ENCODE peak calls at places on chromosomes 3 and 15, in seven cellular contexts. O, Z, Y, D, A, X and L are unnamed samples.

GRCh38 chr3:127226946-127227842 is 34.3 kb downstream of the PRR23E start:
- DNase-seq in X (no peak), Y (no peak), Z (no peak), D (no peak), A (peak; percentile 68), O (no peak), L (no peak)

GRCh38 chr3:126146525-126147146 is 33.8 kb downstream of the ALDH1L1 start:
- DNase-seq in O (peak; percentile 41), A (peak; percentile 33), Z (no peak), X (no peak), D (peak; percentile 12), Y (peak; percentile 10), L (no peak)

GRCh38 chr3:187968883-187969580 is 184.9 kb upstream of the LPP start:
- DNase-seq in Z (no peak), D (peak; percentile 73), X (no peak), O (no peak), A (no peak), Y (peak; percentile 73), L (no peak)

GRCh38 chr3:32568953-32569352 is 1.7 kb downstream of the DYNC1LI1 start:
- DNase-seq in Y (no peak), A (no peak), D (no peak), O (no peak), Z (no peak), X (no peak), L (no peak)

GRCh38 chr3:107412376-107412775 is 35.1 kb downstream of the CCDC54 start:
- DNase-seq in Z (no peak), D (no peak), O (no peak), Y (no peak), X (no peak), A (no peak), L (no peak)

GRCh38 chr3:109224333-109224732 is 87.8 kb downstream of the C3orf85 start:
- DNase-seq in D (peak; percentile 38), O (no peak), X (no peak), Y (peak; percentile 36), Z (no peak), A (no peak), L (no peak)

GRCh38 chr3:115100172-115100571 is 46.9 kb downstream of the ZBTB20 start:
- DNase-seq in A (no peak), Z (peak; percentile 14), D (peak; percentile 23), X (no peak), Y (peak; percentile 9), O (peak; percentile 50), L (no peak)

GRCh38 chr15:90902996-90903732 is at the start of gene MAN2A2:
- DNase-seq in D (peak; percentile 76), O (peak; percentile 77), A (peak; percentile 88), Z (peak; percentile 71), X (peak; percentile 68), Y (peak; percentile 91), L (peak; percentile 78)

GRCh38 chr15:40271915-40272712 is 10.8 kb downstream of the ANKRD63 start:
- DNase-seq in O (no peak), X (no peak), A (no peak), D (no peak), Z (no peak), Y (no peak), L (no peak)

GRCh38 chr3:61719278-61719977 is 158.1 kb downstream of the PTPRG start:
- DNase-seq in X (no peak), A (no peak), Z (no peak), O (no peak), Y (no peak), D (no peak), L (no peak)

GRCh38 chr3:194031867-194032635 is 103.9 kb upstream of the HES1 start:
- DNase-seq in A (no peak), X (no peak), O (no peak), D (no peak), Y (no peak), Z (no peak), L (no peak)

GRCh38 chr3:143521803-143522202 is 326.5 kb downstream of the SLC9A9 start:
- DNase-seq in X (no peak), A (no peak), Z (no peak), Y (no peak), O (no peak), D (no peak), L (no peak)

GRCh38 chr3:143525408-143525807 is 322.9 kb downstream of the SLC9A9 start:
- DNase-seq in Y (no peak), D (no peak), X (no peak), O (no peak), A (no peak), Z (no peak), L (no peak)

GRCh38 chr3:143529778-143530177 is 318.5 kb downstream of the SLC9A9 start:
- DNase-seq in D (no peak), O (no peak), X (no peak), A (no peak), Z (no peak), Y (no peak), L (no peak)

GRCh38 chr3:143529018-143529478 is 319.2 kb downstream of the SLC9A9 start:
- DNase-seq in Z (no peak), A (peak; percentile 64), D (no peak), X (no peak), O (peak; percentile 56), Y (no peak), L (no peak)

GRCh38 chr3:143526016-143526540 is 322.2 kb downstream of the SLC9A9 start:
- DNase-seq in X (no peak), Y (no peak), Z (no peak), D (no peak), A (no peak), O (no peak), L (no peak)
- H3K27ac ChIP-seq in X (no peak overlapping the region), Y (no peak overlapping the region), Z (no peak overlapping the region), D (no peak overlapping the region), A (no peak overlapping the region), O (no peak overlapping the region), L (no peak overlapping the region)

DNA sequence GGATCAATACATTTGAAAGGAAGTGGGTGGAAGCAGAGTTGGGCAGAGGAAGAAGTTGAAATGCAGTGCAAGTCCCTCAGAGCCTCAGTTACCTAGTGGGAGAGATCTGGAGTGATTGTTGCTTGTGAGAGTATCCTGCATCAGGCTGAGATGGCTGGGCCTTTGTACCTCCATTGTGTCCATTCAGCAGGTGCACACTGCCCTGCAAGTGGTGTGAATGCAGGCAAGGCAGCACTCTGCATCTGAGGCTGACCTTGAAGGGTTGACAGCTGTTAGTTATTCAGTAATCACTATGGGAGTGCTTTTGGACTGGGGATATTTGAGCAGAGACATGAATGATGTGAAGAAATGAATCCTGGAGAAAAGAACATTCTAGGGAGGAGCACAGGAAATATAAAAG is 25.2 kb downstream of the ATP6V1A start:
- DNase-seq in Z (no peak), A (no peak), D (no peak), O (no peak), Y (peak; percentile 23), X (no peak), L (no peak)
- H3K27me3 ChIP-seq in Z (no peaks in the 10 kb centered on the region), A (no peaks in the 10 kb centered on the region), D (no peaks in the 10 kb centered on the region), O (no peaks in the 10 kb centered on the region), Y (no peaks in the 10 kb centered on the region), X (no peaks in the 10 kb centered on the region), L (no peaks in the 10 kb centered on the region)

GRCh38 chr15:33382491-33382890 is 71.7 kb downstream of the RYR3 start:
- DNase-seq in A (no peak), D (no peak), Z (no peak), Y (no peak), O (no peak), X (no peak), L (no peak)
- H3K4me1 ChIP-seq in A (peaks cover 8% of the 10 kb centered on the region), D (no peaks in the 10 kb centered on the region), Z (peaks cover 15% of the 10 kb centered on the region), Y (no peaks in the 10 kb centered on the region), O (no peaks in the 10 kb centered on the region), X (no peaks in the 10 kb centered on the region), L (no peaks in the 10 kb centered on the region)

GRCh38 chr3:152269423-152270144 is 855 bp downstream of the MBNL1 start:
- DNase-seq in Y (peak; percentile 62), D (peak; percentile 70), A (peak; percentile 88), X (no peak), Z (peak; percentile 60), O (peak; percentile 67), L (no peak)

GRCh38 chr3:152272771-152273242 is 4.1 kb downstream of the MBNL1 start:
- DNase-seq in X (no peak), Z (no peak), Y (no peak), A (no peak), D (no peak), O (no peak), L (no peak)

GRCh38 chr3:152270145-152270870 is 1.6 kb downstream of the MBNL1 start:
- DNase-seq in Z (peak; percentile 40), D (no peak), Y (no peak), O (no peak), A (peak; percentile 70), X (no peak), L (no peak)

GRCh38 chr3:152270944-152271343 is 2.2 kb downstream of the MBNL1 start:
- DNase-seq in A (no peak), O (no peak), X (no peak), Y (no peak), D (no peak), Z (no peak), L (no peak)

DNA sequence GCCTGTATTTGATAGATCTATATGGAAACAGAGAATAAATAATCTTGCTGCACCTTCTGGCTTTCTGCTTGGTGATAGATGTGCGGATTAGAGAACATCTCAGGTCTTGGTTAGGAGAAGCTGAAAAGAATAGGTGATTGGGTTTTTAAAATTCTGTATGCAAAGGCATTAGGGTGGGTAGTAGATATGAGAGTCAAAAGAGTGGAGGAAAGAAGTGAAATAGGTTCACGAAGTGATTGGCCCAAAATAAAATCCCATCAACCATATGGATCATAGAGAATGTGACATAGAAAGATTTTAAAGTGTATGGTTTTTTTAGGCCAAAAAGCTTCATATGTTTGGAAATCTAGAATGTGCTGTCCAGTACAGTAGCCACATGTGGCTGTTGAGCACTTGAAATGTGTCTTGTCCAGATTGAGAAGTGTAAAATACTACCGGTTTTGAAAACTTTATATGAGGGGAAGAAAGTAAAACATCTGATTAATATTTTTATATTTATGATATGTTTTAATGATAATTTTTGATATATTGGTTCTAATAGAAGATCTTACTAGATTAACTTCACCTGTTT is 2.8 kb downstream of the MBNL1 start:
- DNase-seq in Y (no peak), O (no peak), D (no peak), A (no peak), Z (no peak), X (no peak), L (no peak)
- H3K27ac ChIP-seq in Y (no peak overlapping the region), O (peak overlapping the region; percentile 96), D (no peak overlapping the region), A (peak overlapping the region; percentile 99), Z (no peak overlapping the region), X (peak overlapping the region; percentile 99), L (peak overlapping the region; percentile 92)